ENCODE peak calls at places on chromosomes 16 and 17, in ten cellular contexts. W is neural progenitor cell, V is fibroblast of lung, A is HCT116, G is heart right ventricle, L is tibial artery, T is thyroid gland, I is bronchial epithelial cell, K is mammary epithelial cell, S is stomach. E is an unnamed sample. For H3K36me3, the result is how much of the 10 kb centered on the place peaks cover.

GRCh38 chr17:10327640-10328039 is 45.2 kb downstream of the MYH13 start:
- DNase-seq in W (peak), V (peak), A (peak), G (peak), L (peak), T (peak), I (peak), K (peak), S (peak), E (peak)

GRCh38 chr16:65876200-65876498 is 490.3 kb upstream of the CDH5 start:
- DNase-seq in W (no peak), V (no peak), A (no peak), G (no peak), L (no peak), T (no peak), I (no peak), K (no peak), S (no peak), E (no peak)

GRCh38 chr17:16989953-16990860 is 18.3 kb upstream of the TNFRSF13B start:
- DNase-seq in W (no peak), V (no peak), A (no peak), G (no peak), L (no peak), T (no peak), I (no peak), K (no peak), S (no peak), E (no peak)

GRCh38 chr16:8199390-8199789 is 390.9 kb downstream of the TMEM114 start:
- DNase-seq in W (no peak), V (no peak), A (no peak), G (no peak), L (no peak), T (no peak), I (no peak), K (no peak), S (no peak), E (no peak)

GRCh38 chr17:18245038-18245776 is 13.3 kb downstream of the FLII start:
- DNase-seq in W (no peak), V (no peak), A (no peak), G (no peak), L (no peak), T (no peak), I (no peak), K (no peak), S (no peak), E (no peak)

GRCh38 chr17:40720904-40721303 is 17.4 kb upstream of the KRT24 start:
- DNase-seq in W (no peak), V (no peak), A (no peak), G (no peak), L (no peak), T (no peak), I (no peak), K (no peak), S (no peak), E (no peak)

GRCh38 chr16:83627996-83628395 is 179.8 kb upstream of the HSBP1 start:
- DNase-seq in W (no peak), V (no peak), A (no peak), G (no peak), L (no peak), T (no peak), I (no peak), K (no peak), S (no peak), E (no peak)

GRCh38 chr16:31248344-31248743 is 11.4 kb upstream of the ITGAM start:
- DNase-seq in W (no peak), V (no peak), A (no peak), G (no peak), L (no peak), T (no peak), I (peak), K (peak), S (no peak), E (no peak)

GRCh38 chr16:1160773-1161348 is 8.0 kb downstream of the CACNA1H start:
- DNase-seq in W (no peak), V (no peak), A (no peak), G (no peak), L (no peak), T (no peak), I (no peak), K (no peak), S (no peak), E (no peak)

GRCh38 chr17:57862990-57863667 is 13.3 kb upstream of the MRPS23 start:
- DNase-seq in W (no peak), V (no peak), A (no peak), G (no peak), L (no peak), T (no peak), I (no peak), K (no peak), S (no peak), E (no peak)

GRCh38 chr17:67125417-67125816 is 81.1 kb downstream of the CACNG1 start:
- DNase-seq in W (no peak), V (no peak), A (no peak), G (no peak), L (no peak), T (no peak), I (no peak), K (no peak), S (no peak), E (no peak)

GRCh38 chr17:60006160-60006559 is 41.6 kb upstream of the RNFT1 start:
- DNase-seq in W (no peak), V (no peak), A (no peak), G (no peak), L (no peak), T (no peak), I (no peak), K (no peak), S (no peak), E (no peak)

GRCh38 chr16:61987474-61988012 is 48.7 kb downstream of the CDH8 start:
- DNase-seq in W (no peak), V (no peak), A (no peak), G (no peak), L (no peak), T (no peak), I (no peak), K (no peak), S (no peak), E (no peak)

GRCh38 chr17:7523033-7523432 is 25.8 kb upstream of the TNFSF12 start:
- DNase-seq in W (peak), V (peak), A (peak), G (no peak), L (no peak), T (peak), I (no peak), K (no peak), S (peak), E (no peak)

GRCh38 chr17:35791681-35792350 is 3.6 kb downstream of the MMP28 start:
- DNase-seq in W (no peak), V (no peak), A (no peak), G (no peak), L (no peak), T (no peak), I (no peak), K (no peak), S (no peak), E (no peak)

GRCh38 chr17:82874011-82874835 is 34.4 kb upstream of the ZNF750 start:
- DNase-seq in W (no peak), V (no peak), A (no peak), G (no peak), L (no peak), T (peak), I (peak), K (peak), S (peak), E (no peak)

GRCh38 chr17:56881685-56882295 is 32.1 kb downstream of the TRIM25 start:
- DNase-seq in W (no peak), V (no peak), A (no peak), G (no peak), L (no peak), T (no peak), I (no peak), K (no peak), S (no peak), E (no peak)

GRCh38 chr16:10738231-10739077 is 5.2 kb upstream of the NUBP1 start:
- DNase-seq in W (no peak), V (peak), A (peak), G (peak), L (peak), T (peak), I (peak), K (peak), S (peak), E (peak)

GRCh38 chr16:86949116-86949515 is 368.1 kb downstream of the C16orf95 start:
- DNase-seq in W (no peak), V (no peak), A (no peak), G (no peak), L (no peak), T (no peak), I (no peak), K (peak), S (no peak), E (no peak)

GRCh38 chr16:46427340-46428107 is 193.7 kb downstream of the SHCBP1 start:
- DNase-seq in W (no peak), V (no peak), A (no peak), G (peak), L (peak), T (no peak), I (no peak), K (no peak), S (no peak), E (no peak)

GRCh38 chr17:41635121-41636097 is 11.0 kb upstream of the KRT17 start:
- DNase-seq in W (peak), V (no peak), A (no peak), G (peak), L (no peak), T (no peak), I (no peak), K (no peak), S (peak), E (no peak)

GRCh38 chr17:17180741-17181525 is 25.2 kb downstream of the PLD6 start:
- DNase-seq in W (no peak), V (no peak), A (no peak), G (peak), L (no peak), T (peak), I (no peak), K (no peak), S (no peak), E (no peak)

GRCh38 chr17:46940692-46941404 is 17.9 kb downstream of the GOSR2 start:
- DNase-seq in W (peak), V (peak), A (peak), G (peak), L (peak), T (peak), I (peak), K (peak), S (peak), E (no peak)

GRCh38 chr16:81324808-81325207 is 10.0 kb downstream of the GAN start:
- DNase-seq in W (no peak), V (no peak), A (no peak), G (no peak), L (no peak), T (no peak), I (no peak), K (peak), S (no peak), E (no peak)

GRCh38 chr17:36534117-36534880 is at the start of gene MYO19:
- DNase-seq in W (peak), V (peak), A (peak), G (peak), L (peak), T (peak), I (peak), K (peak), S (peak), E (no peak)

GRCh38 chr16:46889942-46890300 is 5.8 kb downstream of the GPT2 start:
- DNase-seq in W (no peak), V (no peak), A (no peak), G (no peak), L (no peak), T (no peak), I (no peak), K (no peak), S (no peak), E (no peak)

GRCh38 chr17:50631908-50632571 is 2.6 kb upstream of the ABCC3 start:
- DNase-seq in W (no peak), V (no peak), A (no peak), G (no peak), L (no peak), T (no peak), I (peak), K (peak), S (no peak), E (no peak)

GRCh38 chr17:864315-864714 is 82.2 kb downstream of the MRM3 start:
- DNase-seq in W (no peak), V (no peak), A (no peak), G (no peak), L (no peak), T (no peak), I (peak), K (peak), S (no peak), E (no peak)

GRCh38 chr17:41967141-41967920 is 736 bp downstream of the CNP start:
- DNase-seq in W (no peak), V (no peak), A (peak), G (no peak), L (no peak), T (peak), I (no peak), K (peak), S (no peak), E (no peak)

GRCh38 chr16:15653227-15653626 is 3.2 kb downstream of the NDE1 start:
- DNase-seq in W (no peak), V (peak), A (no peak), G (no peak), L (no peak), T (no peak), I (peak), K (peak), S (no peak), E (no peak)

GRCh38 chr17:50946223-50946890 is 80.2 kb upstream of the TOB1 start:
- DNase-seq in W (no peak), V (no peak), A (no peak), G (no peak), L (peak), T (no peak), I (no peak), K (no peak), S (peak), E (no peak)

GRCh38 chr16:87715658-87716057 is 50.1 kb downstream of the KLHDC4 start:
- DNase-seq in W (no peak), V (no peak), A (no peak), G (no peak), L (no peak), T (no peak), I (peak), K (no peak), S (no peak), E (no peak)

GRCh38 chr16:72677662-72678447 is 370.1 kb downstream of the ZFHX3 start:
- DNase-seq in W (no peak), V (peak), A (no peak), G (no peak), L (no peak), T (no peak), I (peak), K (peak), S (no peak), E (no peak)

GRCh38 chr17:69335018-69335417 is 8.1 kb upstream of the ABCA5 start:
- DNase-seq in W (no peak), V (peak), A (peak), G (no peak), L (no peak), T (no peak), I (peak), K (peak), S (no peak), E (no peak)

GRCh38 chr17:63524051-63524450 is 893 bp downstream of the KCNH6 start:
- DNase-seq in W (no peak), V (no peak), A (no peak), G (no peak), L (no peak), T (no peak), I (no peak), K (no peak), S (no peak), E (no peak)
- H3K4me3 ChIP-seq in W (no peak), V (no peak), A (no peak), G (no peak), L (no peak), T (no peak), I (no peak), K (no peak), S (no peak), E (no peak)

GRCh38 chr17:81717766-81718089 is 5.6 kb downstream of the SLC25A10 start:
- DNase-seq in W (no peak), V (no peak), A (no peak), G (no peak), L (no peak), T (no peak), I (no peak), K (no peak), S (no peak), E (no peak)

GRCh38 chr17:81720267-81721071 is 8.4 kb downstream of the SLC25A10 start:
- DNase-seq in W (no peak), V (no peak), A (no peak), G (no peak), L (no peak), T (no peak), I (no peak), K (no peak), S (no peak), E (no peak)

GRCh38 chr17:81722184-81723120 is 10.4 kb downstream of the SLC25A10 start:
- DNase-seq in W (no peak), V (peak), A (no peak), G (no peak), L (no peak), T (peak), I (peak), K (peak), S (peak), E (no peak)

GRCh38 chr17:81717049-81717765 is 5.1 kb downstream of the SLC25A10 start:
- DNase-seq in W (no peak), V (no peak), A (no peak), G (no peak), L (no peak), T (no peak), I (no peak), K (no peak), S (no peak), E (no peak)

GRCh38 chr17:81719410-81720266 is 7.6 kb downstream of the SLC25A10 start:
- DNase-seq in W (no peak), V (no peak), A (no peak), G (no peak), L (no peak), T (no peak), I (no peak), K (no peak), S (no peak), E (no peak)
- H3K36me3 ChIP-seq in W (under half), V (under half), A (under half), G (under half), L (under half), T (under half), I (under half), K (under half), S (half or more), E (under half)

GRCh38 chr16:79175286-79176057 is 425.1 kb downstream of the MAF start:
- DNase-seq in W (no peak), V (no peak), A (no peak), G (no peak), L (no peak), T (no peak), I (peak), K (no peak), S (no peak), E (no peak)

GRCh38 chr16:79173910-79174309 is 426.6 kb downstream of the MAF start:
- DNase-seq in W (no peak), V (no peak), A (no peak), G (no peak), L (no peak), T (no peak), I (no peak), K (no peak), S (no peak), E (no peak)

GRCh38 chr16:79171504-79172240 is 428.9 kb downstream of the MAF start:
- DNase-seq in W (no peak), V (no peak), A (no peak), G (no peak), L (no peak), T (no peak), I (peak), K (no peak), S (no peak), E (no peak)

GRCh38 chr16:79172306-79172705 is 428.2 kb downstream of the MAF start:
- DNase-seq in W (no peak), V (no peak), A (no peak), G (no peak), L (no peak), T (peak), I (no peak), K (no peak), S (no peak), E (no peak)

DNA sequence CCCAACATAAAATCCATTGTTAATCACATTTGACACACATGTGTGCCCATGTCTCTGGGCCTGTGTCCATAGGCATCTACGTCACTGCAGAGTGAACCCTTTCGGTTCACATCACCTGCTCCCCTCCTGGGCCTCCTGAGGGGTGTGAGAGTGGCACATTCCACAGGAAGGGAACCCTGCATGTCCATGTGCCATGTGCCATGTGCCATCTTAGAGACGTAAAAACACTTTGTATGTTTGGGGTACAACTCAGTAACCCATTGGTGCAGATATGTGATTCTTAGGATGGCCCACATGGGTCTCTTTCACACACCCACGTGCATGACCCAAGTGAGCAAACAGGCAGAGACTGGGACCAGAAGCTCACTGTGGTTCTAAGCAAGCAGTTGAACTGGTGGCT is 427.4 kb downstream of the MAF start:
- DNase-seq in W (no peak), V (no peak), A (no peak), G (no peak), L (no peak), T (no peak), I (no peak), K (no peak), S (no peak), E (no peak)
- TF ChIP-seq CTCF in W (no peak), V (no peak), A (no peak), G (no peak), L (no peak), T (no peak), I (no peak), K (no peak), S (no peak), E (no peak)

DNA sequence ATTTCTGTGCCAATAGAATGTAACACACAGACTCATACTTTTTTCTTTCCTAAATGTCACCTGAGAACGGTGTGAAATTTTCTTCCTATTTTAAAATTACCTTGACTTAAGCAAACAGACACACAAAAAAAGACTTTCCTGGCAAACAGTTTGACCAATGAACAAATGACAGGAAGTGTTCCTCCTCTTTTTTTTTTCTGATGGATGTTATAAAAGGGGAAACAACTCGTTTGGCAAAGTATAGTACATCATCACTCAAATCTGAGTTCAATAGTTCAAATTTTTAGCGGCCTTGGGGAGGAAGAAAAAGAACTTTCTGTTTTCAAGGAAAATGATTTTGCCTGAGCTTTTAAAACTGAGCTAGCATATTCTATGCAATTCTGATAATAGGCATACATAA is 19.8 kb downstream of the HS3ST3A1 start:
- DNase-seq in W (no peak), V (peak), A (no peak), G (no peak), L (no peak), T (no peak), I (no peak), K (no peak), S (no peak), E (no peak)
- H3K4me3 ChIP-seq in W (no peak), V (peak), A (no peak), G (no peak), L (no peak), T (no peak), I (no peak), K (no peak), S (no peak), E (no peak)

GRCh38 chr17:4179071-4179470 is 36.1 kb downstream of the CYB5D2 start:
- DNase-seq in W (no peak), V (no peak), A (no peak), G (no peak), L (peak), T (no peak), I (no peak), K (no peak), S (no peak), E (no peak)
- H3K36me3 ChIP-seq in W (under half), V (under half), A (under half), G (half or more), L (half or more), T (half or more), I (under half), K (under half), S (half or more), E (under half)

GRCh38 chr16:74623214-74623842 is 16.4 kb upstream of the GLG1 start:
- DNase-seq in W (peak), V (peak), A (no peak), G (no peak), L (peak), T (no peak), I (peak), K (peak), S (peak), E (peak)
- TF ChIP-seq CTCF in W (peak), V (peak), A (peak), G (peak), L (peak), T (peak), I (peak), K (peak), S (no peak), E (peak)

DNA sequence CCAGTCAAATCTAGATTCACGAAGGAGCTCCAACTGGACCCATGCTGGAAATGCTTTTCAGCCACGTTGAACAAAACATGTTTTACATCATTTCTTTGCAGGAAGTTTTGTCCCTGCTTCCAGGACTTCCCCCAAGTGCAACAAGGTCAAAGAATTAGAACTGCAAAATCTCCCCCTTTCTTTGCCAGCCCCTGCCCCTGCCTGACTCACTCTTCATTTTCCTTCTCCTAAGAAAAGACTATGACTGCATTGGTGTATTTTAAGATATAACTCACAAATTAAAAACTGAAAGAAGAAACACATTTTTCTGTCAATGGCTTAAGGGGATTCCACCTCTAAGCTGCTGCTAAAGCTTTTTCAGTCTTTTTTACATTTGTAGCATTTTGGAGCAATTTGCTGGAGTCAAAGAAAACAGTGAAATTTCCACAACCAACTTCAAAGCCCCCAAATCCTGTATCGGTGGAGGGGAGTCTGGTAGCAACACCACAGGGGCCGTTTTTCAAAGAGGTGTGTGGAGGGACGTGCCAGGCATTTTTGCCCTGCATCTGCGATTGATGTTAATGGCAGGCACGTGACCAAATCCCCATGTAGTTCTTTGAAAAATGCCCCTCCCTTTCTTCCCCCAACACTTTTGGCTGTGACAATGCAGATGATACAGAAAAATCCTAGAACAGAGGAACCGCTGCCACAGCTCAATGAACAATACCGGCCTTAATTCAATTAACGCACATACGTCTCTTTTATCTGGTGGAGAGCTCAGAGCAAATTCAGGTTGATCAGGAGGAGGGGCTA is 28.6 kb downstream of the MAF start:
- DNase-seq in W (peak), V (no peak), A (no peak), G (no peak), L (no peak), T (no peak), I (no peak), K (no peak), S (no peak), E (no peak)
- H3K4me3 ChIP-seq in W (no peak), V (no peak), A (no peak), G (no peak), L (peak), T (no peak), I (no peak), K (no peak), S (no peak), E (no peak)